ENCODE peak calls at places on chromosomes 16 and 17, in four cellular contexts. U, C, E and L are unnamed samples.

GRCh38 chr17:3647251-3647650 is 10.7 kb downstream of the CTNS start:
- DNase-seq in U (no peak), C (no peak), E (no peak), L (no peak)

GRCh38 chr16:68722119-68723024 is 14.7 kb upstream of the CDH1 start:
- DNase-seq in U (no peak), C (no peak), E (no peak), L (no peak)

GRCh38 chr16:81608515-81609209 is 164.1 kb downstream of the CMIP start:
- DNase-seq in U (no peak), C (peak), E (no peak), L (no peak)

GRCh38 chr16:8867483-8868271 is 1.1 kb downstream of the CARHSP1 start:
- DNase-seq in U (no peak), C (peak), E (peak), L (peak)

GRCh38 chr16:24515186-24515585 is 24.2 kb upstream of the RBBP6 start:
- DNase-seq in U (no peak), C (no peak), E (no peak), L (no peak)

GRCh38 chr16:82157836-82158235 is 12.2 kb downstream of the MPHOSPH6 start:
- DNase-seq in U (no peak), C (no peak), E (no peak), L (no peak)

GRCh38 chr16:55968221-55968620 is 93.0 kb upstream of the CES5A start:
- DNase-seq in U (no peak), C (no peak), E (no peak), L (no peak)

GRCh38 chr17:83067071-83067717 is 12.2 kb upstream of the METRNL start:
- DNase-seq in U (no peak), C (no peak), E (no peak), L (peak)

GRCh38 chr17:12680407-12680897 is 14.8 kb downstream of the MYOCD start:
- DNase-seq in U (no peak), C (peak), E (no peak), L (no peak)

GRCh38 chr16:86142801-86143236 is 243.9 kb downstream of the IRF8 start:
- DNase-seq in U (no peak), C (no peak), E (no peak), L (no peak)

GRCh38 chr17:64155751-64156544 is 26.0 kb upstream of the ERN1 start:
- DNase-seq in U (no peak), C (peak), E (no peak), L (no peak)

GRCh38 chr17:49132317-49132698 is 261 bp upstream of the B4GALNT2 start:
- DNase-seq in U (no peak), C (no peak), E (no peak), L (no peak)

GRCh38 chr17:16181581-16181980 is 33.8 kb downstream of the NCOR1 start:
- DNase-seq in U (no peak), C (no peak), E (no peak), L (no peak)

GRCh38 chr17:81898029-81898866 is 3.8 kb upstream of the NPB start:
- DNase-seq in U (peak), C (no peak), E (no peak), L (no peak)

GRCh38 chr17:44314869-44315661 is 6.7 kb downstream of the RUNDC3A start:
- DNase-seq in U (no peak), C (peak), E (peak), L (peak)

GRCh38 chr17:65027305-65027704 is 29.2 kb downstream of the GNA13 start:
- DNase-seq in U (peak), C (peak), E (peak), L (no peak)

GRCh38 chr16:12538667-12539081 is 265.0 kb downstream of the CPPED1 start:
- DNase-seq in U (no peak), C (no peak), E (no peak), L (no peak)

GRCh38 chr16:79728048-79728922 is 127.7 kb upstream of the MAF start:
- DNase-seq in U (no peak), C (no peak), E (no peak), L (no peak)

GRCh38 chr17:69672924-69673323 is 258.4 kb downstream of the MAP2K6 start:
- DNase-seq in U (peak), C (no peak), E (no peak), L (no peak)

GRCh38 chr17:76866774-76867577 is 1.2 kb upstream of the MGAT5B start:
- DNase-seq in U (peak), C (no peak), E (no peak), L (no peak)

GRCh38 chr17:31902693-31903092 is 1.2 kb upstream of the UTP6 start:
- DNase-seq in U (no peak), C (no peak), E (no peak), L (no peak)

GRCh38 chr16:89034573-89034961 is 57.6 kb upstream of the CBFA2T3 start:
- DNase-seq in U (no peak), C (no peak), E (no peak), L (no peak)

GRCh38 chr17:42673885-42674754 is 2.7 kb downstream of the PLEKHH3 start:
- DNase-seq in U (peak), C (peak), E (no peak), L (peak)

GRCh38 chr16:20310421-20311395 is 16.6 kb downstream of the GP2 start:
- DNase-seq in U (no peak), C (no peak), E (no peak), L (no peak)